ENCODE peak calls at places on chromosomes 12 and 14, in five cellular contexts. One of them, this sample, is unnamed.

GRCh38 chr12:105474672-105475071 is 144.2 kb downstream of the C12orf75 start:
- DNase-seq in GM12878: no peak
- DNase-seq in A549: no peak
- DNase-seq in H1: no peak
- DNase-seq in K562: no peak
- DNase-seq in this sample: no peak

GRCh38 chr12:14260011-14260993 is 105.2 kb upstream of the ATF7IP start:
- DNase-seq in GM12878: no peak
- DNase-seq in A549: no peak
- DNase-seq in H1: peak; percentile 93
- DNase-seq in K562: peak; percentile 61
- DNase-seq in this sample: peak; percentile 56

GRCh38 chr14:56666716-56667115 is 87.1 kb downstream of the TMEM260 start:
- DNase-seq in GM12878: no peak
- DNase-seq in A549: no peak
- DNase-seq in H1: no peak
- DNase-seq in K562: no peak
- DNase-seq in this sample: no peak

GRCh38 chr12:104520242-104520900 is 63.6 kb downstream of the CHST11 start:
- DNase-seq in GM12878: peak; percentile 75
- DNase-seq in A549: no peak
- DNase-seq in H1: no peak
- DNase-seq in K562: no peak
- DNase-seq in this sample: no peak

GRCh38 chr12:42568952-42569916 is 20.3 kb downstream of the PRICKLE1 start:
- DNase-seq in GM12878: peak; percentile 38
- DNase-seq in A549: no peak
- DNase-seq in H1: no peak
- DNase-seq in K562: no peak
- DNase-seq in this sample: peak; percentile 30

GRCh38 chr14:106308839-106309389 is 782.5 kb downstream of the TMEM121 start:
- DNase-seq in GM12878: peak; percentile 83
- DNase-seq in A549: no peak
- DNase-seq in H1: peak; percentile 63
- DNase-seq in K562: peak; percentile 49
- DNase-seq in this sample: peak; percentile 35

GRCh38 chr12:65656904-65657351 is 167.4 kb upstream of the HMGA2 start:
- DNase-seq in GM12878: no peak
- DNase-seq in A549: peak; percentile 45
- DNase-seq in H1: no peak
- DNase-seq in K562: peak; percentile 17
- DNase-seq in this sample: no peak

GRCh38 chr12:40058721-40059190 is 47.1 kb downstream of the SLC2A13 start:
- DNase-seq in GM12878: no peak
- DNase-seq in A549: no peak
- DNase-seq in H1: no peak
- DNase-seq in K562: no peak
- DNase-seq in this sample: no peak

GRCh38 chr12:109900752-109901580 is 892 bp downstream of the TCHP start:
- DNase-seq in GM12878: no peak
- DNase-seq in A549: peak; percentile 43
- DNase-seq in H1: peak; percentile 61
- DNase-seq in K562: peak; percentile 35
- DNase-seq in this sample: no peak

GRCh38 chr12:89062996-89063395 is 289.3 kb downstream of the DUSP6 start:
- DNase-seq in GM12878: no peak
- DNase-seq in A549: no peak
- DNase-seq in H1: no peak
- DNase-seq in K562: no peak
- DNase-seq in this sample: no peak

GRCh38 chr12:20445693-20446092 is 77.4 kb downstream of the PDE3A start:
- DNase-seq in GM12878: no peak
- DNase-seq in A549: no peak
- DNase-seq in H1: no peak
- DNase-seq in K562: no peak
- DNase-seq in this sample: no peak

GRCh38 chr12:131066207-131066885 is 112.6 kb downstream of the ADGRD1 start:
- DNase-seq in GM12878: no peak
- DNase-seq in A549: no peak
- DNase-seq in H1: no peak
- DNase-seq in K562: no peak
- DNase-seq in this sample: no peak

GRCh38 chr12:127284870-127285431 is 982.0 kb upstream of the TMEM132C start:
- DNase-seq in GM12878: no peak
- DNase-seq in A549: no peak
- DNase-seq in H1: no peak
- DNase-seq in K562: no peak
- DNase-seq in this sample: no peak

GRCh38 chr12:114685320-114685781 is 1.4 kb upstream of the TBX3 start:
- DNase-seq in GM12878: no peak
- DNase-seq in A549: no peak
- DNase-seq in H1: peak; percentile 62
- DNase-seq in K562: no peak
- DNase-seq in this sample: no peak

GRCh38 chr12:26740991-26741390 is 92.0 kb downstream of the ITPR2 start:
- DNase-seq in GM12878: no peak
- DNase-seq in A549: no peak
- DNase-seq in H1: no peak
- DNase-seq in K562: no peak
- DNase-seq in this sample: no peak

GRCh38 chr12:53964315-53964713 is 8.6 kb upstream of the HOXC11 start:
- DNase-seq in GM12878: no peak
- DNase-seq in A549: no peak
- DNase-seq in H1: no peak
- DNase-seq in K562: no peak
- DNase-seq in this sample: no peak

GRCh38 chr12:56768424-56768823 is 5.3 kb downstream of the HSD17B6 start:
- DNase-seq in GM12878: no peak
- DNase-seq in A549: no peak
- DNase-seq in H1: no peak
- DNase-seq in K562: no peak
- DNase-seq in this sample: peak; percentile 30

GRCh38 chr12:88600272-88600671 is 20.0 kb upstream of the KITLG start:
- DNase-seq in GM12878: no peak
- DNase-seq in A549: no peak
- DNase-seq in H1: no peak
- DNase-seq in K562: no peak
- DNase-seq in this sample: no peak

GRCh38 chr14:91732859-91733477 is 1.1 kb upstream of the CATSPERB start:
- DNase-seq in GM12878: no peak
- DNase-seq in A549: no peak
- DNase-seq in H1: no peak
- DNase-seq in K562: no peak
- DNase-seq in this sample: no peak
- TF ChIP-seq CHD2 in GM12878: no peak
- TF ChIP-seq CHD2 in A549: no peak
- TF ChIP-seq CHD2 in H1: no peak
- TF ChIP-seq CHD2 in K562: no peak
- TF ChIP-seq CHD2 in this sample: no peak

GRCh38 chr12:79407671-79408622 is 282.8 kb downstream of the PAWR start:
- DNase-seq in GM12878: peak; percentile 9
- DNase-seq in A549: peak; percentile 50
- DNase-seq in H1: peak; percentile 63
- DNase-seq in K562: no peak
- DNase-seq in this sample: peak; percentile 74
- H3K4me2 ChIP-seq in GM12878: no peak overlapping the region
- H3K4me2 ChIP-seq in A549: peak overlapping the region; percentile 59
- H3K4me2 ChIP-seq in H1: no peak overlapping the region
- H3K4me2 ChIP-seq in K562: no peak overlapping the region
- H3K4me2 ChIP-seq in this sample: peak overlapping the region; percentile 19

GRCh38 chr14:22829661-22830328 is at the start of gene MRPL52:
- DNase-seq in GM12878: no peak
- DNase-seq in A549: peak; percentile 88
- DNase-seq in H1: peak; percentile 80
- DNase-seq in K562: peak; percentile 93
- DNase-seq in this sample: peak; percentile 97
- TF ChIP-seq POLR2A in GM12878: peak; percentile 80
- TF ChIP-seq POLR2A in A549: peak; percentile 77
- TF ChIP-seq POLR2A in H1: peak; percentile 61
- TF ChIP-seq POLR2A in K562: peak; percentile 93
- TF ChIP-seq POLR2A in this sample: peak; percentile 97

GRCh38 chr14:79051009-79051710 is 881.0 kb downstream of the NRXN3 start:
- DNase-seq in GM12878: no peak
- DNase-seq in A549: no peak
- DNase-seq in H1: no peak
- DNase-seq in K562: no peak
- DNase-seq in this sample: no peak
- TF ChIP-seq CHD2 in GM12878: no peak
- TF ChIP-seq CHD2 in A549: no peak
- TF ChIP-seq CHD2 in H1: no peak
- TF ChIP-seq CHD2 in K562: no peak
- TF ChIP-seq CHD2 in this sample: no peak

DNA sequence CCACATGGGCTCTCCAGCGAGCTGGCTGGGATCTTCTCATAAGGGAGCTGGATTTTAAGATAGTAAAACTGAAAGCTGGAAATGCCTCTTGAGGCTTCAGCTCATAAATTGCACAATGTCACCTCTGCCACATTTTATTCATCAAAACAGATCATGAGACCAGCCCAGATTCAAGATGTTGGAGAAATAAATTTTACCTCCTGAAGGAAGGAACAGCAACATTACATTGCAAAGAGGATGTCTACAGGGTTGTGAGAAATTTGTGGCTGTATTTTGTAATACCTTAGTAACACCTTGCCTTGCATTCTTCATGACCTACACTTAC is 43.1 kb upstream of the KRR1 start:
- DNase-seq in GM12878: no peak
- DNase-seq in A549: no peak
- DNase-seq in H1: no peak
- DNase-seq in K562: no peak
- DNase-seq in this sample: no peak
- H3K4me2 ChIP-seq in GM12878: no peak overlapping the region
- H3K4me2 ChIP-seq in A549: no peak overlapping the region
- H3K4me2 ChIP-seq in H1: no peak overlapping the region
- H3K4me2 ChIP-seq in K562: no peak overlapping the region
- H3K4me2 ChIP-seq in this sample: no peak overlapping the region

GRCh38 chr12:115801826-115802225 is 475.7 kb downstream of the MED13L start:
- DNase-seq in GM12878: no peak
- DNase-seq in A549: no peak
- DNase-seq in H1: no peak
- DNase-seq in K562: no peak
- DNase-seq in this sample: no peak

GRCh38 chr12:115806000-115806399 is 471.5 kb downstream of the MED13L start:
- DNase-seq in GM12878: no peak
- DNase-seq in A549: no peak
- DNase-seq in H1: no peak
- DNase-seq in K562: no peak
- DNase-seq in this sample: no peak

GRCh38 chr12:115798309-115798917 is 479.1 kb downstream of the MED13L start:
- DNase-seq in GM12878: no peak
- DNase-seq in A549: no peak
- DNase-seq in H1: no peak
- DNase-seq in K562: no peak
- DNase-seq in this sample: no peak

GRCh38 chr12:115799610-115800009 is 477.9 kb downstream of the MED13L start:
- DNase-seq in GM12878: no peak
- DNase-seq in A549: no peak
- DNase-seq in H1: no peak
- DNase-seq in K562: no peak
- DNase-seq in this sample: no peak

DNA sequence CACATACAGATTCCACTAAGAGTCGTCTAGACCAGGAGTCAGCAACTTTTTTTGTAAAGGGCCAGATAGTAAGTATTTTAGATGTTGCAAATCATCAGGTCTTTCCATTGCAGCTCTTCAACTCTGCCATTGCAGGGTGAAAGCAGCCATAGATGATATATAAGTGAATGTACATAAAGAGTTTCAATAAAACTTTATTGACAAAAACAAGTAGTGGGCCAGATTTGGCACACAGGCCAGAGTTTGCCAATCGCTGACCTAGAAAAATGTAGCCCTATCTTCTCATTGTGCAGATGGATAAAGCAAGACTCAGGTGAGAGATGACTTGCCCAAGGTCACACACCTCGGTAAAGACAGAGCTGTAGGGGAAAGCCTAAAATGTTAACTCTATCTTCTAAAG is 474.7 kb downstream of the MED13L start:
- DNase-seq in GM12878: no peak
- DNase-seq in A549: no peak
- DNase-seq in H1: no peak
- DNase-seq in K562: no peak
- DNase-seq in this sample: no peak
- TF ChIP-seq POLR2A in GM12878: no peak
- TF ChIP-seq POLR2A in A549: no peak
- TF ChIP-seq POLR2A in H1: no peak
- TF ChIP-seq POLR2A in K562: no peak
- TF ChIP-seq POLR2A in this sample: no peak

GRCh38 chr14:102140750-102141145 is 1.1 kb downstream of the WDR20 start:
- DNase-seq in GM12878: no peak
- DNase-seq in A549: no peak
- DNase-seq in H1: no peak
- DNase-seq in K562: no peak
- DNase-seq in this sample: no peak
- TF ChIP-seq CHD2 in GM12878: no peak
- TF ChIP-seq CHD2 in A549: no peak
- TF ChIP-seq CHD2 in H1: no peak
- TF ChIP-seq CHD2 in K562: no peak
- TF ChIP-seq CHD2 in this sample: no peak

GRCh38 chr12:49566361-49566760 is 1.6 kb downstream of the MCRS1 start:
- DNase-seq in GM12878: no peak
- DNase-seq in A549: no peak
- DNase-seq in H1: no peak
- DNase-seq in K562: no peak
- DNase-seq in this sample: no peak
- H3K4me2 ChIP-seq in GM12878: peak overlapping the region; percentile 79
- H3K4me2 ChIP-seq in A549: peak overlapping the region; percentile 98
- H3K4me2 ChIP-seq in H1: peak overlapping the region; percentile 72
- H3K4me2 ChIP-seq in K562: peak overlapping the region; percentile 99
- H3K4me2 ChIP-seq in this sample: peak overlapping the region; percentile 80

GRCh38 chr14:85856430-85856829 is 326.5 kb downstream of the FLRT2 start:
- DNase-seq in GM12878: no peak
- DNase-seq in A549: no peak
- DNase-seq in H1: no peak
- DNase-seq in K562: no peak
- DNase-seq in this sample: no peak
- TF ChIP-seq POLR2A in GM12878: no peak
- TF ChIP-seq POLR2A in A549: no peak
- TF ChIP-seq POLR2A in H1: no peak
- TF ChIP-seq POLR2A in K562: no peak
- TF ChIP-seq POLR2A in this sample: no peak